ENCODE peak calls at places on chromosomes 6 and 20, in eight cellular contexts. R is ELF-1; Q is activated CD8-positive, alpha-beta memory T cell treated with anti-CD3 and anti-CD28 coated beads for 1 hour; J is body of pancreas; H is activated T-helper 9 cell treated with anti-CD3 and anti-CD28 coated beads, Interleukin-2, amount 50 U/mL, for 16 hours; Z is effector memory CD4-positive, alpha-beta T cell; G is adrenal gland; F is T-helper 2 cell. I is an unnamed sample.

GRCh38 chr6:163298079-163298807 is 116.3 kb upstream of the QKI start:
- DNase-seq in R (no peak), Q (no peak), J (no peak), H (no peak), Z (no peak), G (no peak), F (no peak), I (no peak)

GRCh38 chr6:84447651-84448050 is 220.2 kb upstream of the CEP162 start:
- DNase-seq in R (peak), Q (no peak), J (no peak), H (no peak), Z (no peak), G (no peak), F (no peak), I (no peak)

GRCh38 chr20:44080646-44081267 is 106.2 kb downstream of the JPH2 start:
- DNase-seq in R (peak), Q (peak), J (peak), H (peak), Z (peak), G (peak), F (peak), I (peak)

GRCh38 chr20:1830240-1830639 is 65.0 kb upstream of the SIRPA start:
- DNase-seq in R (peak), Q (no peak), J (peak), H (no peak), Z (no peak), G (peak), F (no peak), I (peak)

GRCh38 chr20:35680464-35681183 is 15.9 kb upstream of the CPNE1 start:
- DNase-seq in R (no peak), Q (no peak), J (no peak), H (no peak), Z (no peak), G (no peak), F (no peak), I (no peak)

GRCh38 chr20:10806539-10806938 is 132.7 kb upstream of the JAG1 start:
- DNase-seq in R (no peak), Q (no peak), J (no peak), H (no peak), Z (no peak), G (peak), F (no peak), I (no peak)

GRCh38 chr6:104771258-104771832 is 88.4 kb downstream of the HACE1 start:
- DNase-seq in R (no peak), Q (no peak), J (no peak), H (no peak), Z (no peak), G (no peak), F (peak), I (no peak)

GRCh38 chr6:9766240-9766915 is 648.5 kb downstream of the TFAP2A start:
- DNase-seq in R (peak), Q (no peak), J (no peak), H (no peak), Z (no peak), G (no peak), F (no peak), I (no peak)

GRCh38 chr6:168542301-168542700 is 101.3 kb downstream of the SMOC2 start:
- DNase-seq in R (no peak), Q (no peak), J (no peak), H (no peak), Z (no peak), G (no peak), F (no peak), I (no peak)

GRCh38 chr6:40948598-40948997 is 90.4 kb downstream of the UNC5CL start:
- DNase-seq in R (no peak), Q (no peak), J (no peak), H (no peak), Z (no peak), G (no peak), F (no peak), I (no peak)

GRCh38 chr6:13708679-13709261 is 2.9 kb downstream of the RANBP9 start:
- DNase-seq in R (no peak), Q (no peak), J (no peak), H (no peak), Z (no peak), G (no peak), F (no peak), I (no peak)

GRCh38 chr6:126172151-126172550 is 167.8 kb upstream of the CENPW start:
- DNase-seq in R (no peak), Q (no peak), J (no peak), H (no peak), Z (no peak), G (no peak), F (no peak), I (no peak)

GRCh38 chr6:31441368-31442267 is 38.2 kb downstream of the MICA start:
- DNase-seq in R (peak), Q (peak), J (peak), H (peak), Z (peak), G (peak), F (peak), I (peak)

GRCh38 chr6:170101281-170102035 is 189.4 kb downstream of the DLL1 start:
- DNase-seq in R (peak), Q (no peak), J (no peak), H (no peak), Z (no peak), G (peak), F (no peak), I (no peak)

GRCh38 chr6:89952696-89953095 is 58.4 kb downstream of the GJA10 start:
- DNase-seq in R (no peak), Q (peak), J (peak), H (no peak), Z (peak), G (no peak), F (peak), I (no peak)

GRCh38 chr6:2999621-3000455 is at the start of gene NQO2:
- DNase-seq in R (peak), Q (peak), J (peak), H (peak), Z (peak), G (peak), F (peak), I (peak)

GRCh38 chr6:105282801-105283585 is 103.2 kb upstream of the POPDC3 start:
- DNase-seq in R (no peak), Q (no peak), J (no peak), H (no peak), Z (no peak), G (no peak), F (no peak), I (no peak)

GRCh38 chr6:53735896-53736295 is 58.9 kb upstream of the LRRC1 start:
- DNase-seq in R (no peak), Q (no peak), J (no peak), H (no peak), Z (no peak), G (no peak), F (no peak), I (no peak)

GRCh38 chr20:40797425-40797824 is 108.4 kb upstream of the MAFB start:
- DNase-seq in R (peak), Q (no peak), J (no peak), H (no peak), Z (no peak), G (peak), F (no peak), I (no peak)

GRCh38 chr20:25310921-25311728 is 63.2 kb downstream of the PYGB start:
- DNase-seq in R (no peak), Q (no peak), J (no peak), H (no peak), Z (no peak), G (peak), F (no peak), I (no peak)

GRCh38 chr6:16398587-16398986 is 160.2 kb downstream of the GMPR start:
- DNase-seq in R (no peak), Q (no peak), J (no peak), H (no peak), Z (no peak), G (no peak), F (no peak), I (no peak)

GRCh38 chr6:29763491-29764289 is 40.5 kb downstream of the HLA-F start:
- DNase-seq in R (no peak), Q (no peak), J (no peak), H (no peak), Z (no peak), G (no peak), F (no peak), I (no peak)

GRCh38 chr6:143260857-143261256 is 189.6 kb downstream of the ADAT2 start:
- DNase-seq in R (no peak), Q (no peak), J (no peak), H (no peak), Z (no peak), G (no peak), F (no peak), I (no peak)